ENCODE peak calls at places on chromosomes 6 and 20, in six cellular contexts. One of them, this sample, is unnamed.
A peak's percentile ranks its signal among the peaks of the same experiment; 100 is the strongest.

GRCh38 chr6:107555449-107555848 is 65.5 kb downstream of the SOBP start:
- DNase-seq in Peyer's patch: no peak
- DNase-seq in heart right ventricle: no peak
- DNase-seq in progenitor cell of endocrine pancreas: no peak
- DNase-seq in BE2C: peak; percentile 84
- DNase-seq in SK-N-SH: peak; percentile 75
- DNase-seq in this sample: no peak

GRCh38 chr20:24206995-24207394 is 218.4 kb upstream of the GGTLC1 start:
- DNase-seq in SK-N-SH: no peak
- DNase-seq in Peyer's patch: no peak
- DNase-seq in heart right ventricle: no peak
- DNase-seq in progenitor cell of endocrine pancreas: no peak
- DNase-seq in BE2C: no peak
- DNase-seq in this sample: peak; percentile 33

GRCh38 chr6:16985484-16986284 is 116.2 kb upstream of the STMND1 start:
- DNase-seq in progenitor cell of endocrine pancreas: no peak
- DNase-seq in SK-N-SH: no peak
- DNase-seq in BE2C: no peak
- DNase-seq in Peyer's patch: no peak
- DNase-seq in heart right ventricle: no peak
- DNase-seq in this sample: no peak

GRCh38 chr6:138815797-138816528 is 20.1 kb downstream of the ECT2L start:
- DNase-seq in BE2C: no peak
- DNase-seq in Peyer's patch: no peak
- DNase-seq in progenitor cell of endocrine pancreas: no peak
- DNase-seq in heart right ventricle: no peak
- DNase-seq in SK-N-SH: peak; percentile 56
- DNase-seq in this sample: no peak

GRCh38 chr20:38126146-38126912 is 38.7 kb downstream of the TGM2 start:
- DNase-seq in heart right ventricle: no peak
- DNase-seq in progenitor cell of endocrine pancreas: no peak
- DNase-seq in BE2C: no peak
- DNase-seq in Peyer's patch: no peak
- DNase-seq in SK-N-SH: no peak
- DNase-seq in this sample: no peak

GRCh38 chr20:6407163-6407562 is 284.3 kb upstream of the FERMT1 start:
- DNase-seq in BE2C: no peak
- DNase-seq in SK-N-SH: no peak
- DNase-seq in progenitor cell of endocrine pancreas: no peak
- DNase-seq in heart right ventricle: no peak
- DNase-seq in Peyer's patch: no peak
- DNase-seq in this sample: no peak

GRCh38 chr6:161192636-161193411 is 81.0 kb downstream of the AGPAT4 start:
- DNase-seq in Peyer's patch: no peak
- DNase-seq in SK-N-SH: no peak
- DNase-seq in progenitor cell of endocrine pancreas: no peak
- DNase-seq in heart right ventricle: no peak
- DNase-seq in BE2C: no peak
- DNase-seq in this sample: no peak

GRCh38 chr6:37643851-37644672 is 53.6 kb downstream of the MDGA1 start:
- DNase-seq in Peyer's patch: no peak
- DNase-seq in SK-N-SH: no peak
- DNase-seq in heart right ventricle: peak; percentile 53
- DNase-seq in progenitor cell of endocrine pancreas: no peak
- DNase-seq in BE2C: no peak
- DNase-seq in this sample: no peak

GRCh38 chr6:98590957-98591356 is 243.4 kb upstream of the POU3F2 start:
- DNase-seq in heart right ventricle: no peak
- DNase-seq in Peyer's patch: no peak
- DNase-seq in BE2C: no peak
- DNase-seq in SK-N-SH: no peak
- DNase-seq in progenitor cell of endocrine pancreas: no peak
- DNase-seq in this sample: no peak

GRCh38 chr6:154457881-154458284 is 52.6 kb downstream of the CNKSR3 start:
- DNase-seq in BE2C: no peak
- DNase-seq in heart right ventricle: no peak
- DNase-seq in progenitor cell of endocrine pancreas: no peak
- DNase-seq in Peyer's patch: no peak
- DNase-seq in SK-N-SH: no peak
- DNase-seq in this sample: no peak

GRCh38 chr20:63494420-63495166 is 4.3 kb downstream of the EEF1A2 start:
- DNase-seq in SK-N-SH: no peak
- DNase-seq in heart right ventricle: no peak
- DNase-seq in Peyer's patch: no peak
- DNase-seq in progenitor cell of endocrine pancreas: peak; percentile 8
- DNase-seq in BE2C: no peak
- DNase-seq in this sample: no peak

GRCh38 chr6:79468116-79468515 is 69.1 kb downstream of the LCA5 start:
- DNase-seq in Peyer's patch: no peak
- DNase-seq in heart right ventricle: no peak
- DNase-seq in BE2C: no peak
- DNase-seq in progenitor cell of endocrine pancreas: no peak
- DNase-seq in SK-N-SH: no peak
- DNase-seq in this sample: no peak

GRCh38 chr6:18277181-18278006 is 13.1 kb upstream of the DEK start:
- DNase-seq in progenitor cell of endocrine pancreas: peak; percentile 17
- DNase-seq in BE2C: no peak
- DNase-seq in Peyer's patch: no peak
- DNase-seq in SK-N-SH: peak; percentile 48
- DNase-seq in heart right ventricle: no peak
- DNase-seq in this sample: peak; percentile 61

GRCh38 chr6:21051777-21052176 is 517.5 kb downstream of the CDKAL1 start:
- DNase-seq in progenitor cell of endocrine pancreas: no peak
- DNase-seq in heart right ventricle: no peak
- DNase-seq in SK-N-SH: no peak
- DNase-seq in Peyer's patch: no peak
- DNase-seq in BE2C: no peak
- DNase-seq in this sample: no peak

GRCh38 chr20:17651761-17652388 is 30.2 kb downstream of the RRBP1 start:
- DNase-seq in BE2C: no peak
- DNase-seq in Peyer's patch: no peak
- DNase-seq in heart right ventricle: no peak
- DNase-seq in progenitor cell of endocrine pancreas: no peak
- DNase-seq in SK-N-SH: no peak
- DNase-seq in this sample: peak; percentile 35

GRCh38 chr6:110856296-110856695 is 18.3 kb upstream of the AMD1 start:
- DNase-seq in progenitor cell of endocrine pancreas: no peak
- DNase-seq in Peyer's patch: no peak
- DNase-seq in SK-N-SH: no peak
- DNase-seq in heart right ventricle: no peak
- DNase-seq in BE2C: no peak
- DNase-seq in this sample: no peak

GRCh38 chr6:5278571-5279120 is 17.3 kb downstream of the FARS2 start:
- DNase-seq in heart right ventricle: no peak
- DNase-seq in Peyer's patch: no peak
- DNase-seq in BE2C: no peak
- DNase-seq in progenitor cell of endocrine pancreas: no peak
- DNase-seq in SK-N-SH: no peak
- DNase-seq in this sample: no peak

GRCh38 chr6:157879873-157880254 is 56.8 kb downstream of the SNX9 start:
- DNase-seq in Peyer's patch: no peak
- DNase-seq in progenitor cell of endocrine pancreas: no peak
- DNase-seq in heart right ventricle: no peak
- DNase-seq in SK-N-SH: no peak
- DNase-seq in BE2C: no peak
- DNase-seq in this sample: peak; percentile 56

GRCh38 chr6:108650781-108651180 is 90.1 kb downstream of the FOXO3 start:
- DNase-seq in Peyer's patch: no peak
- DNase-seq in progenitor cell of endocrine pancreas: no peak
- DNase-seq in SK-N-SH: no peak
- DNase-seq in BE2C: no peak
- DNase-seq in heart right ventricle: no peak
- DNase-seq in this sample: no peak

GRCh38 chr6:15754035-15754705 is 91.3 kb upstream of the DTNBP1 start:
- DNase-seq in progenitor cell of endocrine pancreas: no peak
- DNase-seq in Peyer's patch: no peak
- DNase-seq in SK-N-SH: peak; percentile 25
- DNase-seq in heart right ventricle: no peak
- DNase-seq in BE2C: peak; percentile 19
- DNase-seq in this sample: no peak

GRCh38 chr20:21360686-21361085 is 36.6 kb downstream of the NKX2-4 start:
- DNase-seq in Peyer's patch: no peak
- DNase-seq in BE2C: no peak
- DNase-seq in progenitor cell of endocrine pancreas: no peak
- DNase-seq in heart right ventricle: no peak
- DNase-seq in SK-N-SH: no peak
- DNase-seq in this sample: no peak

GRCh38 chr6:119985952-119986736 is 636.6 kb upstream of the MAN1A1 start:
- DNase-seq in progenitor cell of endocrine pancreas: no peak
- DNase-seq in SK-N-SH: no peak
- DNase-seq in Peyer's patch: no peak
- DNase-seq in BE2C: no peak
- DNase-seq in heart right ventricle: no peak
- DNase-seq in this sample: no peak

GRCh38 chr6:84811351-84811750 is 47.0 kb upstream of the TBX18 start:
- DNase-seq in BE2C: no peak
- DNase-seq in progenitor cell of endocrine pancreas: no peak
- DNase-seq in SK-N-SH: no peak
- DNase-seq in Peyer's patch: no peak
- DNase-seq in heart right ventricle: no peak
- DNase-seq in this sample: no peak

GRCh38 chr6:20404641-20405032 is 3.0 kb downstream of the E2F3 start:
- DNase-seq in SK-N-SH: peak; percentile 69
- DNase-seq in Peyer's patch: peak; percentile 74
- DNase-seq in BE2C: peak; percentile 78
- DNase-seq in heart right ventricle: peak; percentile 23
- DNase-seq in progenitor cell of endocrine pancreas: peak; percentile 32
- DNase-seq in this sample: peak; percentile 92

GRCh38 chr6:75345413-75345812 is 60.8 kb upstream of the TMEM30A start:
- DNase-seq in progenitor cell of endocrine pancreas: no peak
- DNase-seq in BE2C: peak; percentile 81
- DNase-seq in Peyer's patch: no peak
- DNase-seq in heart right ventricle: no peak
- DNase-seq in SK-N-SH: no peak
- DNase-seq in this sample: peak; percentile 45

GRCh38 chr6:18406955-18407738 is 20.0 kb downstream of the RNF144B start:
- DNase-seq in heart right ventricle: no peak
- DNase-seq in progenitor cell of endocrine pancreas: no peak
- DNase-seq in BE2C: no peak
- DNase-seq in SK-N-SH: no peak
- DNase-seq in Peyer's patch: no peak
- DNase-seq in this sample: no peak

GRCh38 chr20:48638546-48638945 is 189.3 kb downstream of the PREX1 start:
- DNase-seq in Peyer's patch: no peak
- DNase-seq in progenitor cell of endocrine pancreas: no peak
- DNase-seq in heart right ventricle: no peak
- DNase-seq in SK-N-SH: no peak
- DNase-seq in BE2C: no peak
- DNase-seq in this sample: no peak

GRCh38 chr6:128062882-128063603 is 162.2 kb upstream of the THEMIS start:
- DNase-seq in Peyer's patch: no peak
- DNase-seq in SK-N-SH: no peak
- DNase-seq in progenitor cell of endocrine pancreas: no peak
- DNase-seq in BE2C: no peak
- DNase-seq in heart right ventricle: no peak
- DNase-seq in this sample: no peak

GRCh38 chr20:8757146-8757545 is 311.7 kb upstream of the PLCB4 start:
- DNase-seq in heart right ventricle: no peak
- DNase-seq in SK-N-SH: no peak
- DNase-seq in Peyer's patch: no peak
- DNase-seq in BE2C: no peak
- DNase-seq in progenitor cell of endocrine pancreas: no peak
- DNase-seq in this sample: no peak

GRCh38 chr6:76165471-76166221 is 93.2 kb upstream of the IMPG1 start:
- DNase-seq in BE2C: no peak
- DNase-seq in Peyer's patch: no peak
- DNase-seq in SK-N-SH: no peak
- DNase-seq in progenitor cell of endocrine pancreas: no peak
- DNase-seq in heart right ventricle: no peak
- DNase-seq in this sample: no peak

GRCh38 chr20:36644032-36644712 is 1.8 kb downstream of the SLA2 start:
- DNase-seq in Peyer's patch: peak; percentile 71
- DNase-seq in progenitor cell of endocrine pancreas: no peak
- DNase-seq in BE2C: no peak
- DNase-seq in SK-N-SH: no peak
- DNase-seq in heart right ventricle: no peak
- DNase-seq in this sample: no peak

GRCh38 chr6:127539292-127539691 is 20.2 kb upstream of the MTCL3 start:
- DNase-seq in heart right ventricle: no peak
- DNase-seq in Peyer's patch: no peak
- DNase-seq in progenitor cell of endocrine pancreas: no peak
- DNase-seq in BE2C: no peak
- DNase-seq in SK-N-SH: peak; percentile 47
- DNase-seq in this sample: no peak

GRCh38 chr6:166307082-166307980 is 861 bp downstream of the PRR18 start:
- DNase-seq in SK-N-SH: peak; percentile 73
- DNase-seq in BE2C: peak; percentile 50
- DNase-seq in Peyer's patch: no peak
- DNase-seq in heart right ventricle: no peak
- DNase-seq in progenitor cell of endocrine pancreas: peak; percentile 32
- DNase-seq in this sample: peak; percentile 61

GRCh38 chr6:139927236-139927635 is 552.8 kb upstream of the CITED2 start:
- DNase-seq in Peyer's patch: no peak
- DNase-seq in SK-N-SH: no peak
- DNase-seq in progenitor cell of endocrine pancreas: no peak
- DNase-seq in BE2C: no peak
- DNase-seq in heart right ventricle: no peak
- DNase-seq in this sample: no peak
- TF ChIP-seq CTCF in Peyer's patch: peak; percentile 29
- TF ChIP-seq CTCF in SK-N-SH: peak; percentile 62
- TF ChIP-seq CTCF in progenitor cell of endocrine pancreas: no peak
- TF ChIP-seq CTCF in BE2C: peak; percentile 37
- TF ChIP-seq CTCF in heart right ventricle: peak; percentile 9
- TF ChIP-seq CTCF in this sample: peak; percentile 38

DNA sequence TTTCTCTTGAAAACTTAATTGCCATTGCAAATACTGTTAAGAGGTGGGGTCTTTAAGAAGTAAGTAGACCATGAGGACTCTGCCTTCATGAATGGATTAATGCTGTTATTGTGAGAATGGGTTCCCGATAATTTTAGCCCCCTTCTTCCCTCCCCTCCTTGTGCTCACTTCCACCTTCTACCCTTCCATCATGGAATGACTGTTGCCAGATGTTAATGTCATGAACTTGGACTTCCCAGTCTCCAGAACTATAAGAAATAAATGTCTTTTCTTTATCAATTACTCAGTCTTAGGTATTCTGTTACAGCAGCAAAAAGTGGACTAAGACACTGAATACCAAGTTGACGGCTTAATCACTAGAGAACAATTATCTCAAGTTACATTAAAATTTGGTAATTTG is 5.8 kb upstream of the FOXQ1 start:
- DNase-seq in Peyer's patch: no peak
- DNase-seq in heart right ventricle: no peak
- DNase-seq in BE2C: no peak
- DNase-seq in SK-N-SH: no peak
- DNase-seq in progenitor cell of endocrine pancreas: no peak
- DNase-seq in this sample: no peak
- TF ChIP-seq CTCF in Peyer's patch: no peak
- TF ChIP-seq CTCF in heart right ventricle: no peak
- TF ChIP-seq CTCF in BE2C: no peak
- TF ChIP-seq CTCF in SK-N-SH: no peak
- TF ChIP-seq CTCF in progenitor cell of endocrine pancreas: no peak
- TF ChIP-seq CTCF in this sample: no peak

GRCh38 chr6:105500693-105501092 is 97.8 kb upstream of the PREP start:
- DNase-seq in BE2C: no peak
- DNase-seq in heart right ventricle: no peak
- DNase-seq in progenitor cell of endocrine pancreas: no peak
- DNase-seq in SK-N-SH: no peak
- DNase-seq in Peyer's patch: no peak
- DNase-seq in this sample: no peak
- TF ChIP-seq CTCF in BE2C: peak; percentile 21
- TF ChIP-seq CTCF in heart right ventricle: no peak
- TF ChIP-seq CTCF in progenitor cell of endocrine pancreas: no peak
- TF ChIP-seq CTCF in SK-N-SH: peak; percentile 10
- TF ChIP-seq CTCF in Peyer's patch: no peak
- TF ChIP-seq CTCF in this sample: no peak

GRCh38 chr6:168908887-168909286 is 344.8 kb downstream of the THBS2 start:
- DNase-seq in Peyer's patch: no peak
- DNase-seq in heart right ventricle: no peak
- DNase-seq in BE2C: no peak
- DNase-seq in SK-N-SH: no peak
- DNase-seq in progenitor cell of endocrine pancreas: no peak
- DNase-seq in this sample: no peak
- TF ChIP-seq CTCF in Peyer's patch: no peak
- TF ChIP-seq CTCF in heart right ventricle: no peak
- TF ChIP-seq CTCF in BE2C: no peak
- TF ChIP-seq CTCF in SK-N-SH: peak; percentile 20
- TF ChIP-seq CTCF in progenitor cell of endocrine pancreas: no peak
- TF ChIP-seq CTCF in this sample: no peak

This sample was measured in WERI-Rb-1.